ENCODE peak calls at places on chromosomes 12 and 14, in seven cellular contexts. One of them, this sample, is unnamed.

GRCh38 chr14:54565236-54566151 is 1.4 kb upstream of the SAMD4A start:
- DNase-seq in PC-9: peak
- DNase-seq in astrocyte of the spinal cord: peak
- DNase-seq in neural crest cell: peak
- DNase-seq in fibroblast of pulmonary artery: peak
- DNase-seq in GM12865: peak
- DNase-seq in fibroblast of lung: peak
- DNase-seq in this sample: peak

GRCh38 chr12:52413202-52413601 is 7.1 kb upstream of the KRT82 start:
- DNase-seq in PC-9: no peak
- DNase-seq in astrocyte of the spinal cord: no peak
- DNase-seq in neural crest cell: no peak
- DNase-seq in fibroblast of pulmonary artery: no peak
- DNase-seq in GM12865: no peak
- DNase-seq in fibroblast of lung: no peak
- DNase-seq in this sample: no peak

GRCh38 chr12:29640589-29641345 is 143.0 kb downstream of the TMTC1 start:
- DNase-seq in PC-9: peak
- DNase-seq in astrocyte of the spinal cord: peak
- DNase-seq in neural crest cell: no peak
- DNase-seq in fibroblast of pulmonary artery: peak
- DNase-seq in GM12865: no peak
- DNase-seq in fibroblast of lung: peak
- DNase-seq in this sample: peak

GRCh38 chr12:47773858-47774580 is 981 bp downstream of the SLC48A1 start:
- DNase-seq in PC-9: no peak
- DNase-seq in astrocyte of the spinal cord: no peak
- DNase-seq in neural crest cell: no peak
- DNase-seq in fibroblast of pulmonary artery: no peak
- DNase-seq in GM12865: no peak
- DNase-seq in fibroblast of lung: no peak
- DNase-seq in this sample: no peak

GRCh38 chr12:70190252-70191010 is 52.8 kb upstream of the CNOT2 start:
- DNase-seq in PC-9: peak
- DNase-seq in astrocyte of the spinal cord: peak
- DNase-seq in neural crest cell: no peak
- DNase-seq in fibroblast of pulmonary artery: peak
- DNase-seq in GM12865: no peak
- DNase-seq in fibroblast of lung: peak
- DNase-seq in this sample: peak

GRCh38 chr12:59834659-59835474 is 239.0 kb downstream of the SLC16A7 start:
- DNase-seq in PC-9: no peak
- DNase-seq in astrocyte of the spinal cord: peak
- DNase-seq in neural crest cell: no peak
- DNase-seq in fibroblast of pulmonary artery: peak
- DNase-seq in GM12865: peak
- DNase-seq in fibroblast of lung: peak
- DNase-seq in this sample: peak

GRCh38 chr12:20350495-20350894 is 17.8 kb upstream of the PDE3A start:
- DNase-seq in PC-9: no peak
- DNase-seq in astrocyte of the spinal cord: peak
- DNase-seq in neural crest cell: no peak
- DNase-seq in fibroblast of pulmonary artery: peak
- DNase-seq in GM12865: no peak
- DNase-seq in fibroblast of lung: peak
- DNase-seq in this sample: peak

GRCh38 chr12:54475542-54475941 is 2.1 kb upstream of the GTSF1 start:
- DNase-seq in PC-9: peak
- DNase-seq in astrocyte of the spinal cord: peak
- DNase-seq in neural crest cell: no peak
- DNase-seq in fibroblast of pulmonary artery: peak
- DNase-seq in GM12865: no peak
- DNase-seq in fibroblast of lung: peak
- DNase-seq in this sample: peak

GRCh38 chr12:10672231-10672868 is 1.5 kb downstream of the STYK1 start:
- DNase-seq in PC-9: peak
- DNase-seq in astrocyte of the spinal cord: no peak
- DNase-seq in neural crest cell: no peak
- DNase-seq in fibroblast of pulmonary artery: no peak
- DNase-seq in GM12865: no peak
- DNase-seq in fibroblast of lung: no peak
- DNase-seq in this sample: no peak

GRCh38 chr14:43503508-43503907 is 1003.6 kb downstream of the FSCB start:
- DNase-seq in PC-9: no peak
- DNase-seq in astrocyte of the spinal cord: no peak
- DNase-seq in neural crest cell: no peak
- DNase-seq in fibroblast of pulmonary artery: peak
- DNase-seq in GM12865: no peak
- DNase-seq in fibroblast of lung: no peak
- DNase-seq in this sample: no peak

GRCh38 chr12:24195063-24195462 is 245.6 kb upstream of the SOX5 start:
- DNase-seq in PC-9: no peak
- DNase-seq in astrocyte of the spinal cord: no peak
- DNase-seq in neural crest cell: no peak
- DNase-seq in fibroblast of pulmonary artery: no peak
- DNase-seq in GM12865: no peak
- DNase-seq in fibroblast of lung: no peak
- DNase-seq in this sample: no peak

GRCh38 chr12:87136330-87136976 is 880.3 kb upstream of the MGAT4C start:
- DNase-seq in PC-9: peak
- DNase-seq in astrocyte of the spinal cord: peak
- DNase-seq in neural crest cell: no peak
- DNase-seq in fibroblast of pulmonary artery: peak
- DNase-seq in GM12865: no peak
- DNase-seq in fibroblast of lung: peak
- DNase-seq in this sample: peak

GRCh38 chr12:122856999-122857671 is 21.9 kb downstream of the HIP1R start:
- DNase-seq in PC-9: no peak
- DNase-seq in astrocyte of the spinal cord: no peak
- DNase-seq in neural crest cell: no peak
- DNase-seq in fibroblast of pulmonary artery: peak
- DNase-seq in GM12865: no peak
- DNase-seq in fibroblast of lung: peak
- DNase-seq in this sample: peak

GRCh38 chr12:49304161-49304560 is 9.2 kb downstream of the PRPH start:
- DNase-seq in PC-9: no peak
- DNase-seq in astrocyte of the spinal cord: no peak
- DNase-seq in neural crest cell: no peak
- DNase-seq in fibroblast of pulmonary artery: peak
- DNase-seq in GM12865: no peak
- DNase-seq in fibroblast of lung: peak
- DNase-seq in this sample: peak

GRCh38 chr12:110278137-110278536 is 2.9 kb upstream of the ATP2A2 start:
- DNase-seq in PC-9: no peak
- DNase-seq in astrocyte of the spinal cord: no peak
- DNase-seq in neural crest cell: no peak
- DNase-seq in fibroblast of pulmonary artery: no peak
- DNase-seq in GM12865: no peak
- DNase-seq in fibroblast of lung: no peak
- DNase-seq in this sample: no peak

GRCh38 chr14:91413547-91414474 is 3.8 kb downstream of the CCDC88C start:
- DNase-seq in PC-9: peak
- DNase-seq in astrocyte of the spinal cord: no peak
- DNase-seq in neural crest cell: no peak
- DNase-seq in fibroblast of pulmonary artery: no peak
- DNase-seq in GM12865: no peak
- DNase-seq in fibroblast of lung: no peak
- DNase-seq in this sample: no peak

GRCh38 chr12:25546318-25546717 is 6.8 kb downstream of the LMNTD1 start:
- DNase-seq in PC-9: no peak
- DNase-seq in astrocyte of the spinal cord: no peak
- DNase-seq in neural crest cell: no peak
- DNase-seq in fibroblast of pulmonary artery: peak
- DNase-seq in GM12865: no peak
- DNase-seq in fibroblast of lung: no peak
- DNase-seq in this sample: peak

GRCh38 chr12:53501615-53502181 is 615 bp downstream of the TARBP2 start:
- DNase-seq in PC-9: no peak
- DNase-seq in astrocyte of the spinal cord: no peak
- DNase-seq in neural crest cell: no peak
- DNase-seq in fibroblast of pulmonary artery: no peak
- DNase-seq in GM12865: no peak
- DNase-seq in fibroblast of lung: no peak
- DNase-seq in this sample: no peak

GRCh38 chr14:68089146-68089715 is 269.7 kb downstream of the RAD51B start:
- DNase-seq in PC-9: no peak
- DNase-seq in astrocyte of the spinal cord: peak
- DNase-seq in neural crest cell: no peak
- DNase-seq in fibroblast of pulmonary artery: peak
- DNase-seq in GM12865: no peak
- DNase-seq in fibroblast of lung: peak
- DNase-seq in this sample: peak

DNA sequence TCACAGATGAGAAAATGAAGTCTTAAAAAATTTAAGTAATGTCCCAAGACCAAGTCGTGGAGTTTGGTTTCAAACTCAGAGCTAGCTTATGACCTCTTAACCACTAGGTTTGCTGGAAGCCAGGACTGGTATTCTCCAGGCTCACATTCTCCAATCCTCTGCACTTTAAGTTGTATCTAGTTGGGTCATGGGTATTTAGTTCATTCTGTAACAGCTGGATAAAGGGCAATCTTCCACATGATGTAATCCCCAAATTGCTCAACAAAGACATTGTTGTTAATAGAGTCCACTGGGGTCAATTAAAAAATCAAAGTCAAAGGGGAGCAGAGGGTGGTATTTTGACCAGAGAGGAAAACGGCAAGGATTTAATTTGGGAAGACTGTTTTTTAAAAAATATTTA is 17.8 kb upstream of the GAS2L3 start:
- DNase-seq in PC-9: no peak
- DNase-seq in astrocyte of the spinal cord: no peak
- DNase-seq in neural crest cell: no peak
- DNase-seq in fibroblast of pulmonary artery: peak
- DNase-seq in GM12865: no peak
- DNase-seq in fibroblast of lung: peak
- DNase-seq in this sample: peak
- TF ChIP-seq CTCF in PC-9: no peak
- TF ChIP-seq CTCF in astrocyte of the spinal cord: no peak
- TF ChIP-seq CTCF in neural crest cell: no peak
- TF ChIP-seq CTCF in fibroblast of pulmonary artery: no peak
- TF ChIP-seq CTCF in GM12865: no peak
- TF ChIP-seq CTCF in fibroblast of lung: no peak
- TF ChIP-seq CTCF in this sample: no peak

GRCh38 chr14:20757963-20758362 is 10.2 kb upstream of the EDDM3B start:
- DNase-seq in PC-9: no peak
- DNase-seq in astrocyte of the spinal cord: no peak
- DNase-seq in neural crest cell: no peak
- DNase-seq in fibroblast of pulmonary artery: no peak
- DNase-seq in GM12865: peak
- DNase-seq in fibroblast of lung: no peak
- DNase-seq in this sample: no peak
- TF ChIP-seq CTCF in PC-9: no peak
- TF ChIP-seq CTCF in astrocyte of the spinal cord: no peak
- TF ChIP-seq CTCF in neural crest cell: peak
- TF ChIP-seq CTCF in fibroblast of pulmonary artery: peak
- TF ChIP-seq CTCF in GM12865: peak
- TF ChIP-seq CTCF in fibroblast of lung: no peak
- TF ChIP-seq CTCF in this sample: no peak

GRCh38 chr12:81644503-81644902 is 114.6 kb downstream of the PPFIA2 start:
- DNase-seq in PC-9: peak
- DNase-seq in astrocyte of the spinal cord: peak
- DNase-seq in neural crest cell: no peak
- DNase-seq in fibroblast of pulmonary artery: peak
- DNase-seq in GM12865: peak
- DNase-seq in fibroblast of lung: peak
- DNase-seq in this sample: peak
- TF ChIP-seq CTCF in PC-9: peak
- TF ChIP-seq CTCF in astrocyte of the spinal cord: peak
- TF ChIP-seq CTCF in neural crest cell: peak
- TF ChIP-seq CTCF in fibroblast of pulmonary artery: peak
- TF ChIP-seq CTCF in GM12865: peak
- TF ChIP-seq CTCF in fibroblast of lung: peak
- TF ChIP-seq CTCF in this sample: peak

DNA sequence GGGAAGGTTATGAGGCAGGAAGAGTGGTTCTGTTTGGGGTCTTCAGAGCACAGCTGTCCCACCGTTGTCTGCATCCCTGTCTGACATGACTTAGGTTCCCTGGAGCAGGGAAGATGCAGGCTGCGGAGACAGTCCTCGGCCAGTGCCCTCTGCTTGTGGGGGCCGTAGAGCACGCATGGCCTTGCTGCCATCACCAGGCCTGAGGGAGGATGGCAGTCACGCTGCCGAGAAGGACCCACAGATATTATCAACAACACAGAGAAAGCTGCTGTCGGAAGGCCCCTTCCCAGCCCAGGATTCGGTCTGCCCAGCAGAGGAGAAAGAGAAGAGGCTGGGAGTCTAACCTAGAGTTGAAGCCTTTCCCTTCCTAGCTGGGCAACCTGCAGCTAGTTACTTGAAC is 35.0 kb downstream of the ERH start:
- DNase-seq in PC-9: no peak
- DNase-seq in astrocyte of the spinal cord: peak
- DNase-seq in neural crest cell: peak
- DNase-seq in fibroblast of pulmonary artery: peak
- DNase-seq in GM12865: no peak
- DNase-seq in fibroblast of lung: peak
- DNase-seq in this sample: peak
- TF ChIP-seq CTCF in PC-9: no peak
- TF ChIP-seq CTCF in astrocyte of the spinal cord: peak
- TF ChIP-seq CTCF in neural crest cell: peak
- TF ChIP-seq CTCF in fibroblast of pulmonary artery: peak
- TF ChIP-seq CTCF in GM12865: no peak
- TF ChIP-seq CTCF in fibroblast of lung: peak
- TF ChIP-seq CTCF in this sample: peak

DNA sequence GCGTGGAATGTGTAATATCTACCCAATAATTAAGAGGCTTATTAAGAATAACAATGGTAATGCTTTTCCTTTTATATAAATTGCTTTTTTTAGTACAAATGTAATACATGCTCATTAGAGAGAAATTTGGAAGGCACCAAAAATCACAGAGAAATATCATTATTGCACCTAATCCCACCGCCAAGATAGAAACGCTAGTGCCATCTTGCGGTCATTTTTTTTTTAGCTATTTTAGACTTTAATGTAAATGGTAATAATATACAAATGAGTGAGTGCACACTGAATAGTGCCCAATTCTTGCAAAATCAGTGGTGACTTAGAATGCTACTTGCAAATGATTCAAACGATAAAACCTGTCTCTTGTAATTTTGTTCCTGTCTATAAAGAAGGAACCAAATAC is 576.8 kb upstream of the TMEM132C start:
- DNase-seq in PC-9: no peak
- DNase-seq in astrocyte of the spinal cord: no peak
- DNase-seq in neural crest cell: no peak
- DNase-seq in fibroblast of pulmonary artery: no peak
- DNase-seq in GM12865: no peak
- DNase-seq in fibroblast of lung: no peak
- DNase-seq in this sample: peak
- TF ChIP-seq CTCF in PC-9: peak
- TF ChIP-seq CTCF in astrocyte of the spinal cord: no peak
- TF ChIP-seq CTCF in neural crest cell: peak
- TF ChIP-seq CTCF in fibroblast of pulmonary artery: peak
- TF ChIP-seq CTCF in GM12865: no peak
- TF ChIP-seq CTCF in fibroblast of lung: no peak
- TF ChIP-seq CTCF in this sample: no peak